ENCODE peak calls at places on chromosomes 3 and 15, in four cellular contexts. D is H1, Z is HepG2, P is GM12891. J is an unnamed sample.
A peak's percentile ranks its signal among the peaks of the same experiment; 100 is the strongest.

GRCh38 chr3:61141697-61142096 is 109.6 kb downstream of the FHIT start:
- DNase-seq in Z (no peak), P (no peak), D (peak; percentile 47), J (no peak)

GRCh38 chr15:98292442-98293240 is 332.1 kb downstream of the ARRDC4 start:
- DNase-seq in Z (peak; percentile 27), D (peak; percentile 93), P (peak; percentile 50), J (peak; percentile 42)

GRCh38 chr3:101676219-101676764 is 640 bp downstream of the ZBTB11 start:
- DNase-seq in Z (peak; percentile 87), P (peak; percentile 86), D (peak; percentile 96), J (peak; percentile 86)

GRCh38 chr3:127209155-127209839 is 16.4 kb downstream of the PRR23E start:
- DNase-seq in P (no peak), D (no peak), Z (no peak), J (no peak)

GRCh38 chr15:29593086-29593485 is 229.2 kb downstream of the TJP1 start:
- DNase-seq in Z (no peak), D (no peak), P (no peak), J (no peak)

GRCh38 chr3:55571913-55572312 is 84.8 kb upstream of the WNT5A start:
- DNase-seq in P (no peak), Z (peak; percentile 3), D (peak; percentile 73), J (no peak)

GRCh38 chr3:99499235-99499798 is 139.1 kb upstream of the COL8A1 start:
- DNase-seq in D (no peak), P (no peak), Z (peak; percentile 6), J (no peak)

GRCh38 chr3:160006282-160007163 is 17.9 kb downstream of the IL12A start:
- DNase-seq in Z (peak; percentile 47), D (no peak), P (no peak), J (no peak)

GRCh38 chr3:74643636-74644035 is 29.2 kb upstream of the CNTN3 start:
- DNase-seq in P (no peak), D (no peak), Z (no peak), J (no peak)

GRCh38 chr3:79976466-79976865 is 208.7 kb upstream of the ROBO1 start:
- DNase-seq in D (no peak), P (no peak), Z (no peak), J (no peak)

GRCh38 chr15:39455502-39455991 is 125.3 kb upstream of the THBS1 start:
- DNase-seq in P (no peak), Z (peak; percentile 97), D (no peak), J (no peak)

GRCh38 chr3:30162579-30162978 is 443.8 kb upstream of the TGFBR2 start:
- DNase-seq in Z (no peak), P (no peak), D (no peak), J (no peak)

GRCh38 chr15:88568589-88568988 is 22.1 kb upstream of the DET1 start:
- DNase-seq in Z (no peak), D (no peak), P (no peak), J (no peak)

GRCh38 chr3:69747511-69748248 is 8.4 kb downstream of the MITF start:
- DNase-seq in D (no peak), Z (no peak), P (no peak), J (no peak)

GRCh38 chr3:158649791-158650190 is 5.5 kb downstream of the GFM1 start:
- DNase-seq in D (no peak), Z (peak; percentile 46), P (no peak), J (no peak)

GRCh38 chr3:157447026-157447694 is 10.5 kb downstream of the PTX3 start:
- DNase-seq in P (no peak), Z (no peak), D (no peak), J (no peak)

GRCh38 chr15:55897560-55898336 is 95.7 kb downstream of the NEDD4 start:
- DNase-seq in P (no peak), Z (peak; percentile 41), D (peak; percentile 62), J (peak; percentile 1)

GRCh38 chr15:70328137-70329115 is 230.7 kb upstream of the TLE3 start:
- DNase-seq in D (no peak), P (no peak), Z (no peak), J (no peak)

GRCh38 chr3:59839810-59840515 is 790.1 kb upstream of the CFAP20DC start:
- DNase-seq in D (no peak), Z (no peak), P (peak; percentile 2), J (no peak)

GRCh38 chr15:56631765-56632164 is 101.5 kb downstream of the ZNF280D start:
- DNase-seq in Z (no peak), P (no peak), D (no peak), J (no peak)

GRCh38 chr3:182567666-182568065 is 225.6 kb upstream of the ATP11B start:
- DNase-seq in Z (no peak), D (no peak), P (no peak), J (no peak)

GRCh38 chr3:187522293-187522692 is 147.9 kb downstream of the SST start:
- DNase-seq in Z (no peak), P (no peak), D (no peak), J (no peak)

GRCh38 chr15:82650046-82650670 is 3.0 kb upstream of the CPEB1 start:
- DNase-seq in D (no peak), Z (no peak), P (no peak), J (no peak)

GRCh38 chr3:46062679-46063078 is 35.4 kb upstream of the XCR1 start:
- DNase-seq in D (no peak), P (no peak), Z (no peak), J (no peak)

GRCh38 chr3:148026009-148026588 is 616.9 kb downstream of the ZIC1 start:
- DNase-seq in Z (no peak), D (no peak), P (no peak), J (no peak)

GRCh38 chr15:58213587-58214360 is 75.6 kb downstream of the AQP9 start:
- DNase-seq in D (no peak), P (no peak), Z (no peak), J (no peak)

GRCh38 chr3:69006083-69006482 is 7.4 kb downstream of the EOGT start:
- DNase-seq in P (no peak), Z (no peak), D (no peak), J (no peak)

GRCh38 chr3:25397150-25397549 is 30.9 kb upstream of the RARB start:
- DNase-seq in D (no peak), Z (no peak), P (no peak), J (no peak)

GRCh38 chr3:37256447-37256846 is 82.1 kb upstream of the LRRFIP2 start:
- DNase-seq in D (no peak), Z (peak; percentile 17), P (no peak), J (no peak)

GRCh38 chr3:133361435-133361834 is 38.4 kb upstream of the BFSP2 start:
- DNase-seq in P (no peak), Z (no peak), D (no peak), J (no peak)

GRCh38 chr15:72155635-72156616 is 37.7 kb downstream of the SENP8 start:
- DNase-seq in P (peak; percentile 58), Z (peak; percentile 68), D (peak; percentile 92), J (peak; percentile 57)

GRCh38 chr3:143441772-143442171 is 322.2 kb downstream of the CHST2 start:
- DNase-seq in Z (no peak), P (no peak), D (no peak), J (no peak)

GRCh38 chr15:31111091-31111647 is 9.6 kb upstream of the TRPM1 start:
- DNase-seq in D (no peak), P (no peak), Z (no peak), J (no peak)

GRCh38 chr3:181901626-181902025 is 189.9 kb downstream of the SOX2 start:
- DNase-seq in P (no peak), Z (no peak), D (no peak), J (no peak)

GRCh38 chr15:72796515-72797337 is 13.2 kb upstream of the ADPGK start:
- DNase-seq in D (peak; percentile 70), Z (no peak), P (peak; percentile 70), J (peak; percentile 60)

GRCh38 chr3:188908002-188908850 is 263.5 kb upstream of the TPRG1 start:
- DNase-seq in P (no peak), D (no peak), Z (no peak), J (no peak)

DNA sequence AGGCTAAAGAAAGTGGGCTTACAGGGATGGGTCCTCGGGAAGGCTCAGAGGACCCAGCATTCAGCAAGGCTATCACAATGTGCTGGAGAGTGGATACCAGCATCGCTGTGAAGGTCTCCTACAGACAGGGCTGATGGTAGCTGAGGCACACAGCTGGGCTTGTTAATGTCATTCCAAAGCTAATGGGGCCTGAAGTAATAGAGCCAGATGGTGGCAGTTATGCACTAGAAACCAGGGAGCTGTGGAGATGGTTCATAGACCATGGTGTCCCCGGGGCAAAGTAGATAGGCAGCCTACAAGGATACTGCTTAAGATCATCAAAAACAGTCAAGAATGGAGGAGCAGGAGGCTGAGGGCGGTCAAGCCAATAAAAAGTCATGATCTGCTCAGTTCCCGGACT is 24.8 kb upstream of the BOC start:
- DNase-seq in Z (no peak), D (no peak), P (no peak), J (no peak)
- TF ChIP-seq TAF1 in Z (no peak), D (no peak), P (no peak), J (no peak)

GRCh38 chr3:129505341-129505740 is 23.1 kb upstream of the RHO start:
- DNase-seq in P (no peak), D (no peak), Z (no peak), J (no peak)
- TF ChIP-seq TAF1 in P (no peak), D (no peak), Z (no peak), J (no peak)

GRCh38 chr3:130907966-130908365 is 14.1 kb downstream of the ATP2C1 start:
- DNase-seq in D (no peak), Z (no peak), P (no peak), J (no peak)

GRCh38 chr3:130907500-130907899 is 13.6 kb downstream of the ATP2C1 start:
- DNase-seq in D (no peak), P (no peak), Z (no peak), J (no peak)

GRCh38 chr3:130903412-130903908 is 9.6 kb downstream of the ATP2C1 start:
- DNase-seq in D (no peak), P (no peak), Z (no peak), J (no peak)

GRCh38 chr3:130905551-130905950 is 11.7 kb downstream of the ATP2C1 start:
- DNase-seq in D (no peak), Z (no peak), P (no peak), J (no peak)

DNA sequence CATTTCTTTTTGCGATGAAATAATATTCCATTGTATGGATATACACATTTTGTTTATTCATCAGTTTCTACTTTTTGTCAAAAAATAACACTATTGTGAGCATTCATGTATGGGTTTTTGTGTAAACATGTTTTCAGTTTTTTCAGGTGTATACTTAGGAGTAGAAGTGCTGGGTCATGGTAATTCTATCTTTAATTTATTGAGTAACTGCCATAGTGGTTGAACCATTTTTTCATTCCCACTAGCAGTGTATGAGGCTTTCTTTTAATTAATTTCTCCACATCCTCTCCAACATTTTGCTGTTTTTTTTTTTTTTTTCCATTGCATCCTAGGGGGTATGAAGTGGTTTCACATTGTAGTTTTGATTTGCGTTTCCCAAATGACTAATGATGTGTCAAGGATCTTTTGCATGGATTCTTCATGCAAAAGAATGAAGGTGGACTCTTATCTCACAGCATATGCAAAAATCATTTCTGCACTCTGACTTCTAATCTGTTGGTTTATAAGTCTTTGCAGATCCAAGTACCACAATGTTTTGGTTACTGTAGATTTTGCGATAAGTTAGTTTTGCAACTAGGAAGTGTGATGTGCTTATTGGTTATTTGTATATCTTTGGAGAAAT is 12.6 kb downstream of the ATP2C1 start:
- DNase-seq in P (no peak), Z (no peak), D (no peak), J (no peak)
- TF ChIP-seq TAF1 in P (no peak), Z (no peak), D (no peak), J (no peak)

GRCh38 chr3:4656059-4656458 is 162.9 kb downstream of the ITPR1 start:
- DNase-seq in Z (peak; percentile 30), D (peak; percentile 64), P (peak; percentile 24), J (no peak)
- TF ChIP-seq TAF1 in Z (no peak), D (no peak), P (no peak), J (no peak)

GRCh38 chr15:93932164-93932776 is 299.1 kb upstream of the MCTP2 start:
- DNase-seq in Z (no peak), P (no peak), D (no peak), J (no peak)

GRCh38 chr15:93929375-93930094 is 301.8 kb upstream of the MCTP2 start:
- DNase-seq in P (no peak), Z (no peak), D (no peak), J (no peak)
- TF ChIP-seq TAF1 in P (no peak), Z (no peak), D (no peak), J (no peak)

J was measured in GM12892.